ENCODE peak calls at places on chromosome 7, in seven cellular contexts. X, P, J, U, C, K and S are unnamed samples.

GRCh38 chr7:50293509-50294179 is 10.9 kb upstream of the IKZF1 start:
- DNase-seq in X (no peak), P (no peak), J (no peak), U (no peak), C (no peak), K (no peak), S (no peak)

GRCh38 chr7:30681262-30682130 is 760 bp downstream of the CRHR2 start:
- DNase-seq in X (no peak), P (no peak), J (peak), U (no peak), C (no peak), K (no peak), S (no peak)

GRCh38 chr7:64775289-64775688 is 18.9 kb upstream of the ZNF138 start:
- DNase-seq in X (no peak), P (peak), J (peak), U (no peak), C (no peak), K (no peak), S (peak)

GRCh38 chr7:53596230-53596629 is 560.8 kb downstream of the POM121L12 start:
- DNase-seq in X (peak), P (peak), J (no peak), U (no peak), C (no peak), K (no peak), S (peak)

GRCh38 chr7:148230341-148230740 is 360.2 kb upstream of the C7orf33 start:
- DNase-seq in X (no peak), P (no peak), J (no peak), U (no peak), C (no peak), K (no peak), S (no peak)

GRCh38 chr7:80379034-80379433 is 132.8 kb downstream of the GNAT3 start:
- DNase-seq in X (no peak), P (peak), J (peak), U (no peak), C (no peak), K (no peak), S (peak)

GRCh38 chr7:91082038-91082437 is 182.2 kb upstream of the FZD1 start:
- DNase-seq in X (no peak), P (peak), J (peak), U (no peak), C (no peak), K (no peak), S (peak)

GRCh38 chr7:118195837-118196474 is 12.0 kb downstream of the LSM8 start:
- DNase-seq in X (peak), P (peak), J (peak), U (peak), C (peak), K (no peak), S (peak)

GRCh38 chr7:106964455-106964854 is 80.0 kb upstream of the PRKAR2B start:
- DNase-seq in X (no peak), P (no peak), J (no peak), U (no peak), C (no peak), K (no peak), S (no peak)

GRCh38 chr7:24851791-24852190 is 94.5 kb upstream of the GSDME start:
- DNase-seq in X (no peak), P (peak), J (peak), U (no peak), C (no peak), K (no peak), S (peak)

GRCh38 chr7:30713397-30713796 is 31.1 kb upstream of the CRHR2 start:
- DNase-seq in X (no peak), P (peak), J (peak), U (no peak), C (no peak), K (no peak), S (no peak)

GRCh38 chr7:138934861-138935260 is 46.3 kb downstream of the KIAA1549 start:
- DNase-seq in X (peak), P (peak), J (peak), U (no peak), C (no peak), K (no peak), S (peak)

GRCh38 chr7:109226699-109227098 is 657.0 kb downstream of the DNAJB9 start:
- DNase-seq in X (no peak), P (no peak), J (no peak), U (no peak), C (no peak), K (no peak), S (no peak)

GRCh38 chr7:96178581-96178980 is 143.3 kb downstream of the SLC25A13 start:
- DNase-seq in X (peak), P (peak), J (no peak), U (no peak), C (no peak), K (no peak), S (peak)

GRCh38 chr7:141213226-141213625 is 139.4 kb downstream of the TMEM178B start:
- DNase-seq in X (no peak), P (no peak), J (no peak), U (no peak), C (no peak), K (no peak), S (no peak)

GRCh38 chr7:4665661-4666060 is 16.4 kb upstream of the FOXK1 start:
- DNase-seq in X (no peak), P (peak), J (peak), U (no peak), C (no peak), K (no peak), S (peak)

GRCh38 chr7:4025694-4026615 is 656.1 kb upstream of the FOXK1 start:
- DNase-seq in X (no peak), P (no peak), J (no peak), U (no peak), C (no peak), K (no peak), S (no peak)

GRCh38 chr7:144736880-144737493 is 98.9 kb downstream of the TPK1 start:
- DNase-seq in X (no peak), P (no peak), J (no peak), U (no peak), C (no peak), K (no peak), S (no peak)

GRCh38 chr7:28551311-28551710 is 139.0 kb downstream of the CREB5 start:
- DNase-seq in X (no peak), P (no peak), J (peak), U (no peak), C (no peak), K (no peak), S (no peak)

GRCh38 chr7:134826105-134826504 is 46.7 kb downstream of the CALD1 start:
- DNase-seq in X (no peak), P (peak), J (peak), U (peak), C (no peak), K (no peak), S (peak)

GRCh38 chr7:158395780-158396214 is 191.8 kb downstream of the PTPRN2 start:
- DNase-seq in X (no peak), P (no peak), J (peak), U (no peak), C (peak), K (no peak), S (peak)

GRCh38 chr7:73703985-73704639 is 15.4 kb downstream of the STX1A start:
- DNase-seq in X (peak), P (no peak), J (peak), U (no peak), C (peak), K (no peak), S (no peak)